ENCODE peak calls at places on chromosomes 5 and 9, in seven cellular contexts. K is right atrium auricular region, M is mucosa of descending colon, N is endodermal cell, V is GM23338, Q is transverse colon, W is cardiac muscle cell. S is an unnamed sample. For H3K4me1, the result is how much of the 10 kb centered on the place peaks cover.

GRCh38 chr5:139146809-139147742 is 51.1 kb downstream of the SIL1 start:
- DNase-seq in M (no peak), K (no peak), Q (no peak), V (no peak), N (no peak), W (peak), S (no peak)

GRCh38 chr5:149060325-149060724 is 2.5 kb downstream of the SH3TC2 start:
- DNase-seq in M (no peak), N (no peak), W (peak), K (no peak), V (no peak), Q (peak), S (no peak)

GRCh38 chr5:417301-417700 is 25.7 kb upstream of the EXOC3 start:
- DNase-seq in V (no peak), W (no peak), N (peak), M (no peak), K (no peak), Q (no peak), S (peak)

GRCh38 chr5:174384509-174384947 is 339.0 kb downstream of the NSG2 start:
- DNase-seq in M (no peak), V (no peak), W (peak), Q (peak), N (no peak), K (no peak), S (no peak)

GRCh38 chr5:92994392-92994791 is 586.6 kb downstream of the NR2F1-AS1 start:
- DNase-seq in M (no peak), N (no peak), W (no peak), V (no peak), Q (no peak), K (no peak), S (no peak)

GRCh38 chr5:172173771-172174170 is 14.3 kb downstream of the STK10 start:
- DNase-seq in W (no peak), K (no peak), V (no peak), N (no peak), Q (no peak), M (no peak), S (no peak)

GRCh38 chr9:25654417-25654816 is 23.8 kb downstream of the TUSC1 start:
- DNase-seq in W (no peak), V (no peak), N (no peak), K (no peak), M (no peak), Q (no peak), S (no peak)

GRCh38 chr9:2014148-2014547 is 999 bp upstream of the SMARCA2 start:
- DNase-seq in M (peak), K (no peak), Q (no peak), W (no peak), V (no peak), N (no peak), S (no peak)

GRCh38 chr9:101536938-101537337 is 3.3 kb downstream of the RNF20 start:
- DNase-seq in N (peak), M (no peak), K (no peak), W (peak), Q (no peak), V (peak), S (no peak)

GRCh38 chr9:16575142-16575877 is 295.2 kb downstream of the BNC2 start:
- DNase-seq in V (no peak), M (no peak), Q (no peak), W (no peak), N (peak), K (no peak), S (no peak)

GRCh38 chr9:77595426-77596051 is 52.6 kb downstream of the GNA14 start:
- DNase-seq in V (no peak), W (no peak), Q (no peak), K (no peak), M (no peak), N (no peak), S (no peak)

GRCh38 chr9:132187006-132187760 is 25.3 kb downstream of the NTNG2 start:
- DNase-seq in N (no peak), Q (no peak), V (no peak), M (no peak), K (no peak), W (no peak), S (no peak)

GRCh38 chr5:137113939-137114338 is 385.2 kb downstream of the SPOCK1 start:
- DNase-seq in N (no peak), V (no peak), M (no peak), Q (no peak), W (no peak), K (no peak), S (no peak)
- H3K4me1 ChIP-seq in N (under half), V (under half), M (under half), Q (under half), W (under half), K (under half), S (under half)

GRCh38 chr5:168752012-168752411 is 172.8 kb upstream of the PANK3 start:
- DNase-seq in V (no peak), M (no peak), W (no peak), K (no peak), Q (no peak), N (peak), S (no peak)

GRCh38 chr5:168746893-168747640 is 167.9 kb upstream of the PANK3 start:
- DNase-seq in M (no peak), K (no peak), W (no peak), V (peak), Q (no peak), N (peak), S (no peak)

GRCh38 chr5:168749391-168750100 is 170.4 kb upstream of the PANK3 start:
- DNase-seq in N (peak), M (no peak), W (no peak), V (no peak), K (no peak), Q (no peak), S (no peak)

GRCh38 chr5:168750926-168751325 is 171.8 kb upstream of the PANK3 start:
- DNase-seq in Q (no peak), W (no peak), M (no peak), N (peak), K (no peak), V (no peak), S (no peak)

GRCh38 chr5:168747987-168748777 is 169.0 kb upstream of the PANK3 start:
- DNase-seq in N (peak), W (peak), Q (peak), V (peak), K (no peak), M (peak), S (no peak)
- TF ChIP-seq CTCF in N (peak), W (peak), Q (peak), V (peak), K (peak), M (no peak), S (peak)

DNA sequence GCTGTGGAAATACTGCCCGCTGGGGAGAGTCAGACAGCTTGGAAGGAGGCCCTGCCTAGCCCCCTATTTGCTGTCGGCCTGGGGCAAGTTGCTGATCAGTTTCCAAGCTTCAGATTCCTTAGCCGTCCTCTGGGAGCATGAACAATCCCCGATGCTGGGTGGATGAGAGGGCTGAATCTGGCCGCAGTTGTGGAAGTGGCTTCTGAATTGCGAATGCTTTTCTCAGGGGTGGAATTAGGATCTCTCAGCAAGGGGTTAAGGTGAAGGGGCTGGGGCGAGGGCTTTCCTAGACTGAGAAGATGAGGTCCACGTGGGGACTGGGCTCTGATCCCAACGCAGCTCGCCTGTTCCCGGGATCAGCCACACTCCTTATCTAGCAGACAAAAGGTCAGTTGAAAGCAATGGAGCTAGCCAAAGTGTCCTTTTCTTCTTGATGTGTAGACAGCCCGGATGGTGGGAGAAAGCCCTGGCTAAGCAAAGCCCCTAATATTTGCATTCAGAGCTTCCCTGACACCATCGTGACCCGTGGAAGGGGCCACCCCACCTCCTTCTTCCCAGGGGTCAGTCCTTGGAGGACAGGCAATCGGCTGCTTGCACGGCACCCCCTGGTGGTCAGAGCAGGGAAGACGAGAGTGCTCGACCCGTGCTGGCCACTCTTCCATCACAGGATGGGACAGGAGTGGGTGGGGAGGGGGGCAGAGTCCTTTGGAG is 54.9 kb downstream of the COL15A1 start:
- DNase-seq in W (peak), V (peak), N (peak), Q (peak), M (peak), K (peak), S (peak)
- H3K4me3 ChIP-seq in W (no peak), V (no peak), N (no peak), Q (no peak), M (no peak), K (peak), S (no peak)

GRCh38 chr9:20662156-20662555 is 21.9 kb upstream of the FOCAD start:
- DNase-seq in M (no peak), Q (no peak), N (peak), K (no peak), W (no peak), V (no peak), S (no peak)
- H3K4me1 ChIP-seq in M (under half), Q (under half), N (under half), K (under half), W (under half), V (half or more), S (under half)

GRCh38 chr5:16841416-16841815 is 94.7 kb downstream of the MYO10 start:
- DNase-seq in N (no peak), K (no peak), Q (no peak), V (no peak), M (no peak), W (no peak), S (no peak)

GRCh38 chr5:16834029-16834428 is 102.1 kb downstream of the MYO10 start:
- DNase-seq in W (no peak), N (no peak), V (no peak), Q (no peak), M (no peak), K (no peak), S (no peak)

GRCh38 chr5:16842916-16843315 is 93.2 kb downstream of the MYO10 start:
- DNase-seq in V (no peak), N (no peak), Q (no peak), M (no peak), K (no peak), W (no peak), S (no peak)

DNA sequence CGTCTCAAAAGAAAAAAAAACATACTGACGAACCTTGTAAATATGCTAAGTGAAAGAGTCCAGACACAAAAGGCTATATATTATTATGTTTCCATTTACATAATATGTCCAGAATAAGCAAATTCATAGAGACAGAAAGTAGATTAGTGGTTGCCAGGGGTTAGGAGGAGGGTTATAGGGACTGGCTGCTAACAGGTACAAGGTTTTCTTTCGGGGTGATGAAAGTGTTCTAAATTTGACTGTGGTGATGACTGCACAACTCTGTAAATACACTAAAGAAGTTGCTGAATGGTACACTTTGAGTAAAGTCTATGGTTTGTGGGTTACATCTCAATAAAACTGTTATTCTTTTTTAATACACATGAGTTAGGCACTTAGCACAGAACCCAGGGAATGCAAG is 98.8 kb downstream of the MYO10 start:
- DNase-seq in V (no peak), K (no peak), Q (no peak), N (no peak), W (no peak), M (no peak), S (no peak)
- TF ChIP-seq CTCF in V (no peak), K (no peak), Q (no peak), N (no peak), W (no peak), M (no peak), S (no peak)

GRCh38 chr5:136080113-136080482 is 51.3 kb downstream of the TGFBI start:
- DNase-seq in W (peak), M (no peak), V (no peak), Q (no peak), N (no peak), K (no peak), S (no peak)
- H3K4me3 ChIP-seq in W (peak), M (no peak), V (peak), Q (peak), N (peak), K (peak), S (peak)

S was measured in upper lobe of right lung.